ENCODE peak calls at places on chromosomes 1 and 21, in seven cellular contexts. L is A549, Y is esophagus muscularis mucosa, Z is suprapubic skin, D is stomach, R is SK-N-SH, U is H1. O is an unnamed sample.

GRCh38 chr1:71770121-71770520 is 512.2 kb downstream of the NEGR1 start:
- DNase-seq in U (no peak), L (no peak), R (no peak), Z (no peak), Y (no peak), D (no peak), O (no peak)

GRCh38 chr21:27362249-27362648 is 395.4 kb upstream of the ADAMTS5 start:
- DNase-seq in Z (no peak), L (no peak), R (no peak), D (no peak), U (no peak), Y (no peak), O (no peak)

GRCh38 chr1:68141079-68141800 is 90.8 kb upstream of the DIRAS3 start:
- DNase-seq in L (no peak), R (no peak), U (no peak), Y (no peak), Z (no peak), D (no peak), O (no peak)

GRCh38 chr1:199089393-199090122 is 450.7 kb downstream of the PTPRC start:
- DNase-seq in Z (no peak), L (no peak), D (no peak), R (no peak), U (no peak), Y (no peak), O (no peak)

GRCh38 chr1:207300970-207301369 is 20.5 kb upstream of the CD55 start:
- DNase-seq in Y (no peak), L (no peak), D (no peak), Z (no peak), R (no peak), U (no peak), O (no peak)

GRCh38 chr1:152718238-152718637 is 10.3 kb downstream of the LCE4A start:
- DNase-seq in D (no peak), U (no peak), L (no peak), R (no peak), Y (no peak), Z (no peak), O (no peak)

GRCh38 chr1:245484176-245484575 is 329.4 kb downstream of the KIF26B start:
- DNase-seq in Z (no peak), L (no peak), Y (no peak), U (peak; percentile 23), R (no peak), D (no peak), O (no peak)

GRCh38 chr1:193321242-193321842 is 134.9 kb upstream of the B3GALT2 start:
- DNase-seq in D (no peak), Z (no peak), U (no peak), L (no peak), R (no peak), Y (no peak), O (no peak)

GRCh38 chr1:189669846-189670245 is 807.8 kb downstream of the BRINP3 start:
- DNase-seq in Z (no peak), Y (no peak), R (no peak), U (no peak), L (peak; percentile 16), D (no peak), O (no peak)

GRCh38 chr1:186648606-186649005 is 31.6 kb downstream of the PTGS2 start:
- DNase-seq in R (no peak), Z (no peak), D (no peak), U (no peak), Y (no peak), L (no peak), O (no peak)

GRCh38 chr1:7373936-7374760 is 396.9 kb upstream of the VAMP3 start:
- DNase-seq in L (no peak), D (peak; percentile 17), R (no peak), Y (no peak), U (no peak), Z (no peak), O (no peak)

GRCh38 chr1:178052650-178053461 is 41.0 kb upstream of the RASAL2 start:
- DNase-seq in U (no peak), D (no peak), Y (no peak), Z (no peak), R (no peak), L (peak; percentile 56), O (peak; percentile 49)

GRCh38 chr1:225526878-225527277 is 99.0 kb upstream of the LBR start:
- DNase-seq in L (no peak), R (no peak), Y (no peak), D (peak; percentile 68), Z (no peak), U (no peak), O (no peak)

DNA sequence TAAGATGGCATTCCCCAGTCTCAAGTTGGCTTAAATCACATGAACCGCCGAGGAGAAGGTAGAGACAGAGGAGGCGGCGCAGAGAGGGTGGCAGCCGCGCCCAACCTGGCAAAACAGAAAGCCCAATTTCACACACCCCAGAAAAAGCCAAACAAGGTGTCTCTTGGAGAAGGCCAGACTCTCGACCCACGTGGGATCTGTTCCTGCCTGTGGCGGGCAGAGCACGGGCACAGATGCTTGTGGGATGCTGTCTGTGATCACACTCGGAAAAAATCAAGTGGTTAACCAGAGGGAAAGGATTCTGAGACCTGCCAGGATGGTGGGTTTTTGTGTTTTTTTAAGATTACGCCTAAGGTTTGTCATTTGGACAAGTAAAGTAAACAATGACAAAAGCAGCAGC is 80.7 kb downstream of the MRPL37 start:
- DNase-seq in D (no peak), Y (no peak), Z (no peak), L (no peak), U (no peak), R (no peak), O (no peak)
- H3K27ac ChIP-seq in D (peak overlapping the region; percentile 95), Y (peak overlapping the region; percentile 90), Z (peak overlapping the region; percentile 37), L (no peak overlapping the region), U (no peak overlapping the region), R (no peak overlapping the region), O (peak overlapping the region; percentile 88)

DNA sequence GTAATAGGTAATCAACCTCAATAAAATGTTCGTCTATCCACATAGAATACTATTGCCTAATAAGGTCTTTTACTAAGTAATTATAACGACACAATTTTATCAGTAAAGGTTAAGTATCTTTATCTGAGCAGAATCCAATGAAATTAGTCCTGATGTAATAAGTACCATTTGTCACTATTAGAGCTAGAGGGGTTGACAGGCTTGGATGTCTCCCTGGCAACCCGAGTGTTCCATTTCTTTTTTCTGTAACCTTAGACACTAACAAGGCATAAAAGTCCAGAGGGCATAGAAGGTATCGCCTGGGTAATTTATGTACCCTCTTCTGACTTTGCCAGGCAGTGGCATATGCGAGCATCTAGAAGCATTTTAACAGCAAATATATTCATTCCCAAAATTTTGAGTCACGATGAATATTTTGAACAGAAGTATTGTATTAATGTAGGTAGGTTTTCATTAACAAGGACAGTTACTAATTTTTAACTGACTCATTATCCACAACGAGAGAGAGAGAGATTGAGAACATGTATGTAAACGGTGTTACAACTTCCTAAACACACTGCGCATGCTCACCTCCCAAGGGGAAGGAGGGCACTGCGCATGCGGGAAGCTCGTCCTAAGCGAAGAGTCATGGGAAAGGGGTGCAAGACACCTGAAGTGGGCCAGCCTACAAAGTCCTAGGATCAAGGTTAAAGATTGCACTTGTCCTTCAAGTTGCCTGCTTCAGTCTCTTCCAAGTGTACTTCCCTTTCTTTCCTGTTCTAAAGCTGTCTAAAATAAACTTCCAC is 423.9 kb downstream of the DSCAM start:
- DNase-seq in Y (peak; percentile 55), R (peak; percentile 40), U (no peak), L (no peak), Z (no peak), D (no peak), O (no peak)
- H3K4me3 ChIP-seq in Y (no peak overlapping the region), R (no peak overlapping the region), U (no peak overlapping the region), L (no peak overlapping the region), Z (no peak overlapping the region), D (no peak overlapping the region), O (no peak overlapping the region)

DNA sequence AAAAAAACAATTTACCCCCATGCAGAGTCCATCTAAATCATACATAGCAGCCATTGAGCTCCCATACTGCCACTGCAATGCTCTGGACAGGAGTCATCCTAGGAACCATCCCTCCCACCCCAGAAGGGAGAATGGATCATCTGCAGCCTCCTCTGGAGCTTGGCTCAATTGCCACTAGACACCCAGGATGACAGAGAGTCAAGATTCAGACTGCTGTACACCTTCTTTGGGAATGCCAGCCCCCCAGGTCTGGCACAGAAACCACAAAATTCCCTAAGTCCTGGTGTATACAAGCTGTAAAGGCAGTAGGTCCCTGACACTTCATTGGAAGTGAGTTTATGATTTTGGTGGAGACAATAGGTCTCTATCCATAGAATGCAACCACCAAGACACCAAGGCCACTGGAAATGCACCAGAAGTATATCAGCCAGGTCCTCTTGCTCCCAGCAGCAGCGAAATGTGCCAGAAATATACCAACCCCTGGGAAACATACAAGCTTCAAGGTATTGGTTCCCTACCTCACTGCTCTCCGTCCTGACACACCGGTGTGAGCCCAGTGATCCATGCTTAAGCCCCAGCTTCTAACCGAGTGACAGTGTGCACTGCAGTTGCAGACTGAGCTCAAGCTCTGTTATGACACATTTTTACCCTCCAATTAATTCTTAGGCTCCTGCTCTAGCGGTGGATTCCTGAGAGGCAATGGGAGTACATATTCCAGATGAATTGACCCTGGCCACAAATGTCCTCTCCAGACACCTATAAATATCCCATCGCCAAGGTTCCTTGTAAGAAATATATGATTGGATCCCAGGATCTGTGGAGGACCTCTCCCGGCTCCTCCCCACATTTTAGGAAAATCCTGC is 4.4 kb downstream of the TAL1 start:
- DNase-seq in U (no peak), R (no peak), Z (no peak), L (no peak), D (no peak), Y (no peak), O (no peak)
- TF ChIP-seq EP300 in U (no peak), R (no peak), Z (no peak), L (no peak), D (no peak), Y (no peak), O (no peak)

DNA sequence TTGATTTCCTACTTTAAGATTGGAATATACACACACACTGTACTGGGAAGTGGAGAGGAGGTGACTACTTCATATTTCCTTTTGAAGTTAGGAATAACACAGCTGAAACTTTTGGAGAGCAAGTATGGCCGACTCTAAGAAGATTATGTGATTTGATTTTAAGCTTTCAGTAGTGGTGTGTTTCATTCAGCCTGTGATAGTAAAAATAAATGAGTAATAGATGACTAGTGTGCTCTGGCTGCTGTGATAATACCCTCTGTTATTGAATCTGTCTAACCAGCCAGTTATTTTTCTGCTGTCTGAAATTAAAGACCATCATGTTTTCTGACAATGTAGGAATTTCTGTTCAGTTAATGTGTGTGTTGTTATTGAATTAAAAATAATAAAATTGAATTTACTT is 48.3 kb downstream of the CTTNBP2NL start:
- DNase-seq in Y (no peak), Z (no peak), U (no peak), L (no peak), R (no peak), D (no peak), O (no peak)
- H3K27ac ChIP-seq in Y (no peak overlapping the region), Z (no peak overlapping the region), U (no peak overlapping the region), L (no peak overlapping the region), R (peak overlapping the region; percentile 62), D (no peak overlapping the region), O (no peak overlapping the region)